ENCODE peak calls at places on chromosomes 12 and 14, in five cellular contexts. One of them, this sample, is unnamed.

GRCh38 chr12:76445469-76445868 is 97.3 kb upstream of the BBS10 start:
- DNase-seq in activated CD4-positive, CD25-positive, alpha-beta regulatory T cell: no peak
- DNase-seq in GM13976: no peak
- DNase-seq in left ventricle myocardium superior: no peak
- DNase-seq in NCI-H460: no peak
- DNase-seq in this sample: no peak

GRCh38 chr12:32448581-32448980 is 49.2 kb downstream of the FGD4 start:
- DNase-seq in activated CD4-positive, CD25-positive, alpha-beta regulatory T cell: no peak
- DNase-seq in GM13976: no peak
- DNase-seq in left ventricle myocardium superior: no peak
- DNase-seq in NCI-H460: no peak
- DNase-seq in this sample: no peak

GRCh38 chr12:54657048-54657696 is 9.0 kb upstream of the DCD start:
- DNase-seq in activated CD4-positive, CD25-positive, alpha-beta regulatory T cell: no peak
- DNase-seq in GM13976: no peak
- DNase-seq in left ventricle myocardium superior: no peak
- DNase-seq in NCI-H460: no peak
- DNase-seq in this sample: no peak

GRCh38 chr12:80053048-80053790 is 46.1 kb upstream of the OTOGL start:
- DNase-seq in activated CD4-positive, CD25-positive, alpha-beta regulatory T cell: no peak
- DNase-seq in GM13976: no peak
- DNase-seq in left ventricle myocardium superior: peak
- DNase-seq in NCI-H460: no peak
- DNase-seq in this sample: no peak

GRCh38 chr14:104283197-104284106 is 145.1 kb downstream of the KIF26A start:
- DNase-seq in activated CD4-positive, CD25-positive, alpha-beta regulatory T cell: no peak
- DNase-seq in GM13976: no peak
- DNase-seq in left ventricle myocardium superior: peak
- DNase-seq in NCI-H460: no peak
- DNase-seq in this sample: no peak

GRCh38 chr14:99512571-99513182 is 31.5 kb downstream of the CCNK start:
- DNase-seq in activated CD4-positive, CD25-positive, alpha-beta regulatory T cell: no peak
- DNase-seq in GM13976: no peak
- DNase-seq in left ventricle myocardium superior: no peak
- DNase-seq in NCI-H460: no peak
- DNase-seq in this sample: no peak

GRCh38 chr12:75720807-75721206 is 209.4 kb upstream of the KRR1 start:
- DNase-seq in activated CD4-positive, CD25-positive, alpha-beta regulatory T cell: no peak
- DNase-seq in GM13976: no peak
- DNase-seq in left ventricle myocardium superior: no peak
- DNase-seq in NCI-H460: no peak
- DNase-seq in this sample: no peak

GRCh38 chr14:57898837-57899572 is 33.1 kb upstream of the SLC35F4 start:
- DNase-seq in activated CD4-positive, CD25-positive, alpha-beta regulatory T cell: no peak
- DNase-seq in GM13976: no peak
- DNase-seq in left ventricle myocardium superior: no peak
- DNase-seq in NCI-H460: no peak
- DNase-seq in this sample: no peak

GRCh38 chr12:56020437-56021189 is at the start of gene IKZF4:
- DNase-seq in activated CD4-positive, CD25-positive, alpha-beta regulatory T cell: no peak
- DNase-seq in GM13976: no peak
- DNase-seq in left ventricle myocardium superior: peak
- DNase-seq in NCI-H460: no peak
- DNase-seq in this sample: no peak

GRCh38 chr12:128474916-128475315 is 207.9 kb downstream of the TMEM132C start:
- DNase-seq in activated CD4-positive, CD25-positive, alpha-beta regulatory T cell: no peak
- DNase-seq in GM13976: no peak
- DNase-seq in left ventricle myocardium superior: no peak
- DNase-seq in NCI-H460: no peak
- DNase-seq in this sample: no peak

GRCh38 chr14:74160763-74161162 is 76.0 kb downstream of the LIN52 start:
- DNase-seq in activated CD4-positive, CD25-positive, alpha-beta regulatory T cell: no peak
- DNase-seq in GM13976: no peak
- DNase-seq in left ventricle myocardium superior: no peak
- DNase-seq in NCI-H460: no peak
- DNase-seq in this sample: no peak

GRCh38 chr12:67939611-67940010 is 49.6 kb upstream of the IFNG-AS1 start:
- DNase-seq in activated CD4-positive, CD25-positive, alpha-beta regulatory T cell: no peak
- DNase-seq in GM13976: no peak
- DNase-seq in left ventricle myocardium superior: peak
- DNase-seq in NCI-H460: no peak
- DNase-seq in this sample: no peak

GRCh38 chr12:2520722-2521246 is 274.0 kb upstream of the FKBP4 start:
- DNase-seq in activated CD4-positive, CD25-positive, alpha-beta regulatory T cell: no peak
- DNase-seq in GM13976: no peak
- DNase-seq in left ventricle myocardium superior: no peak
- DNase-seq in NCI-H460: no peak
- DNase-seq in this sample: no peak

GRCh38 chr12:580813-581212 is 82.4 kb downstream of the NINJ2 start:
- DNase-seq in activated CD4-positive, CD25-positive, alpha-beta regulatory T cell: no peak
- DNase-seq in GM13976: no peak
- DNase-seq in left ventricle myocardium superior: no peak
- DNase-seq in NCI-H460: no peak
- DNase-seq in this sample: no peak

GRCh38 chr14:64501326-64502171 is 2.1 kb downstream of the ZBTB25 start:
- DNase-seq in activated CD4-positive, CD25-positive, alpha-beta regulatory T cell: no peak
- DNase-seq in GM13976: no peak
- DNase-seq in left ventricle myocardium superior: peak
- DNase-seq in NCI-H460: no peak
- DNase-seq in this sample: no peak

GRCh38 chr12:47991592-47991991 is 12.7 kb downstream of the COL2A1 start:
- DNase-seq in activated CD4-positive, CD25-positive, alpha-beta regulatory T cell: no peak
- DNase-seq in GM13976: no peak
- DNase-seq in left ventricle myocardium superior: no peak
- DNase-seq in NCI-H460: no peak
- DNase-seq in this sample: no peak

GRCh38 chr12:79964100-79964627 is 29.3 kb upstream of the PPP1R12A start:
- DNase-seq in activated CD4-positive, CD25-positive, alpha-beta regulatory T cell: no peak
- DNase-seq in GM13976: no peak
- DNase-seq in left ventricle myocardium superior: no peak
- DNase-seq in NCI-H460: peak
- DNase-seq in this sample: no peak

GRCh38 chr12:122865268-122866231 is 30.3 kb downstream of the HIP1R start:
- DNase-seq in activated CD4-positive, CD25-positive, alpha-beta regulatory T cell: no peak
- DNase-seq in GM13976: no peak
- DNase-seq in left ventricle myocardium superior: peak
- DNase-seq in NCI-H460: peak
- DNase-seq in this sample: no peak

GRCh38 chr12:108832730-108833354 is 24.5 kb downstream of the SSH1 start:
- DNase-seq in activated CD4-positive, CD25-positive, alpha-beta regulatory T cell: no peak
- DNase-seq in GM13976: no peak
- DNase-seq in left ventricle myocardium superior: no peak
- DNase-seq in NCI-H460: no peak
- DNase-seq in this sample: no peak

GRCh38 chr12:26817183-26817591 is 15.8 kb downstream of the ITPR2 start:
- DNase-seq in activated CD4-positive, CD25-positive, alpha-beta regulatory T cell: no peak
- DNase-seq in GM13976: peak
- DNase-seq in left ventricle myocardium superior: no peak
- DNase-seq in NCI-H460: no peak
- DNase-seq in this sample: no peak

GRCh38 chr12:124386661-124387509 is 92.0 kb downstream of the RFLNA start:
- DNase-seq in activated CD4-positive, CD25-positive, alpha-beta regulatory T cell: no peak
- DNase-seq in GM13976: no peak
- DNase-seq in left ventricle myocardium superior: peak
- DNase-seq in NCI-H460: no peak
- DNase-seq in this sample: no peak

GRCh38 chr14:73710737-73711136 is 3.4 kb downstream of the PNMA1 start:
- DNase-seq in activated CD4-positive, CD25-positive, alpha-beta regulatory T cell: no peak
- DNase-seq in GM13976: no peak
- DNase-seq in left ventricle myocardium superior: no peak
- DNase-seq in NCI-H460: no peak
- DNase-seq in this sample: no peak

GRCh38 chr14:60195179-60195810 is 30.1 kb upstream of the DHRS7 start:
- DNase-seq in activated CD4-positive, CD25-positive, alpha-beta regulatory T cell: no peak
- DNase-seq in GM13976: no peak
- DNase-seq in left ventricle myocardium superior: no peak
- DNase-seq in NCI-H460: no peak
- DNase-seq in this sample: no peak

GRCh38 chr12:46400406-46400805 is 27.8 kb upstream of the SLC38A2 start:
- DNase-seq in activated CD4-positive, CD25-positive, alpha-beta regulatory T cell: no peak
- DNase-seq in GM13976: no peak
- DNase-seq in left ventricle myocardium superior: no peak
- DNase-seq in NCI-H460: no peak
- DNase-seq in this sample: no peak